ENCODE peak calls at places on chromosome 13, in nine cellular contexts. One of them, this sample, is unnamed.

GRCh38 chr13:50276550-50276949 is 261.3 kb downstream of the KCNRG start:
- DNase-seq in mammary epithelial cell: no peak
- DNase-seq in tibial artery: no peak
- DNase-seq in fibroblast of lung: no peak
- DNase-seq in upper lobe of left lung: no peak
- DNase-seq in sigmoid colon: no peak
- DNase-seq in colonic mucosa: no peak
- DNase-seq in tibial nerve: no peak
- DNase-seq in CD8-positive, alpha-beta memory T cell: no peak
- DNase-seq in this sample: no peak

GRCh38 chr13:72536668-72537399 is 190.6 kb downstream of the MZT1 start:
- DNase-seq in mammary epithelial cell: no peak
- DNase-seq in tibial artery: no peak
- DNase-seq in fibroblast of lung: peak; percentile 28
- DNase-seq in upper lobe of left lung: no peak
- DNase-seq in sigmoid colon: no peak
- DNase-seq in colonic mucosa: peak; percentile 36
- DNase-seq in tibial nerve: no peak
- DNase-seq in CD8-positive, alpha-beta memory T cell: no peak
- DNase-seq in this sample: no peak

GRCh38 chr13:100898431-100898830 is 223.8 kb upstream of the TMTC4 start:
- DNase-seq in mammary epithelial cell: no peak
- DNase-seq in tibial artery: no peak
- DNase-seq in fibroblast of lung: no peak
- DNase-seq in upper lobe of left lung: no peak
- DNase-seq in sigmoid colon: no peak
- DNase-seq in colonic mucosa: no peak
- DNase-seq in tibial nerve: no peak
- DNase-seq in CD8-positive, alpha-beta memory T cell: no peak
- DNase-seq in this sample: no peak

GRCh38 chr13:50127017-50127725 is 111.9 kb downstream of the KCNRG start:
- DNase-seq in mammary epithelial cell: no peak
- DNase-seq in tibial artery: peak; percentile 64
- DNase-seq in fibroblast of lung: peak; percentile 69
- DNase-seq in upper lobe of left lung: peak; percentile 87
- DNase-seq in sigmoid colon: peak; percentile 88
- DNase-seq in colonic mucosa: peak; percentile 52
- DNase-seq in tibial nerve: peak; percentile 47
- DNase-seq in CD8-positive, alpha-beta memory T cell: peak; percentile 48
- DNase-seq in this sample: no peak

GRCh38 chr13:50090211-50090610 is 75.0 kb downstream of the KCNRG start:
- DNase-seq in mammary epithelial cell: no peak
- DNase-seq in tibial artery: no peak
- DNase-seq in fibroblast of lung: no peak
- DNase-seq in upper lobe of left lung: no peak
- DNase-seq in sigmoid colon: no peak
- DNase-seq in colonic mucosa: no peak
- DNase-seq in tibial nerve: no peak
- DNase-seq in CD8-positive, alpha-beta memory T cell: no peak
- DNase-seq in this sample: no peak

GRCh38 chr13:107803822-107804495 is 411.4 kb downstream of the LIG4 start:
- DNase-seq in mammary epithelial cell: no peak
- DNase-seq in tibial artery: no peak
- DNase-seq in fibroblast of lung: no peak
- DNase-seq in upper lobe of left lung: no peak
- DNase-seq in sigmoid colon: no peak
- DNase-seq in colonic mucosa: no peak
- DNase-seq in tibial nerve: no peak
- DNase-seq in CD8-positive, alpha-beta memory T cell: no peak
- DNase-seq in this sample: no peak

GRCh38 chr13:51453308-51453958 is 597 bp upstream of the INTS6 start:
- DNase-seq in mammary epithelial cell: no peak
- DNase-seq in tibial artery: peak; percentile 83
- DNase-seq in fibroblast of lung: no peak
- DNase-seq in upper lobe of left lung: peak; percentile 96
- DNase-seq in sigmoid colon: peak; percentile 92
- DNase-seq in colonic mucosa: peak; percentile 87
- DNase-seq in tibial nerve: peak; percentile 71
- DNase-seq in CD8-positive, alpha-beta memory T cell: peak; percentile 81
- DNase-seq in this sample: no peak

GRCh38 chr13:110957181-110957884 is 42.5 kb upstream of the ANKRD10 start:
- DNase-seq in mammary epithelial cell: peak; percentile 58
- DNase-seq in tibial artery: no peak
- DNase-seq in fibroblast of lung: peak; percentile 38
- DNase-seq in upper lobe of left lung: no peak
- DNase-seq in sigmoid colon: no peak
- DNase-seq in colonic mucosa: no peak
- DNase-seq in tibial nerve: no peak
- DNase-seq in CD8-positive, alpha-beta memory T cell: no peak
- DNase-seq in this sample: no peak

GRCh38 chr13:98547455-98547854 is 29.5 kb downstream of the STK24 start:
- DNase-seq in mammary epithelial cell: no peak
- DNase-seq in tibial artery: no peak
- DNase-seq in fibroblast of lung: no peak
- DNase-seq in upper lobe of left lung: no peak
- DNase-seq in sigmoid colon: no peak
- DNase-seq in colonic mucosa: no peak
- DNase-seq in tibial nerve: no peak
- DNase-seq in CD8-positive, alpha-beta memory T cell: no peak
- DNase-seq in this sample: no peak

GRCh38 chr13:98548230-98548629 is 28.7 kb downstream of the STK24 start:
- DNase-seq in mammary epithelial cell: no peak
- DNase-seq in tibial artery: no peak
- DNase-seq in fibroblast of lung: no peak
- DNase-seq in upper lobe of left lung: no peak
- DNase-seq in sigmoid colon: no peak
- DNase-seq in colonic mucosa: no peak
- DNase-seq in tibial nerve: no peak
- DNase-seq in CD8-positive, alpha-beta memory T cell: no peak
- DNase-seq in this sample: no peak

GRCh38 chr13:98549728-98550317 is 27.1 kb downstream of the STK24 start:
- DNase-seq in mammary epithelial cell: peak; percentile 40
- DNase-seq in tibial artery: no peak
- DNase-seq in fibroblast of lung: no peak
- DNase-seq in upper lobe of left lung: no peak
- DNase-seq in sigmoid colon: no peak
- DNase-seq in colonic mucosa: no peak
- DNase-seq in tibial nerve: no peak
- DNase-seq in CD8-positive, alpha-beta memory T cell: no peak
- DNase-seq in this sample: no peak

GRCh38 chr13:98546402-98546801 is 30.5 kb downstream of the STK24 start:
- DNase-seq in mammary epithelial cell: no peak
- DNase-seq in tibial artery: no peak
- DNase-seq in fibroblast of lung: no peak
- DNase-seq in upper lobe of left lung: no peak
- DNase-seq in sigmoid colon: no peak
- DNase-seq in colonic mucosa: no peak
- DNase-seq in tibial nerve: no peak
- DNase-seq in CD8-positive, alpha-beta memory T cell: no peak
- DNase-seq in this sample: no peak

DNA sequence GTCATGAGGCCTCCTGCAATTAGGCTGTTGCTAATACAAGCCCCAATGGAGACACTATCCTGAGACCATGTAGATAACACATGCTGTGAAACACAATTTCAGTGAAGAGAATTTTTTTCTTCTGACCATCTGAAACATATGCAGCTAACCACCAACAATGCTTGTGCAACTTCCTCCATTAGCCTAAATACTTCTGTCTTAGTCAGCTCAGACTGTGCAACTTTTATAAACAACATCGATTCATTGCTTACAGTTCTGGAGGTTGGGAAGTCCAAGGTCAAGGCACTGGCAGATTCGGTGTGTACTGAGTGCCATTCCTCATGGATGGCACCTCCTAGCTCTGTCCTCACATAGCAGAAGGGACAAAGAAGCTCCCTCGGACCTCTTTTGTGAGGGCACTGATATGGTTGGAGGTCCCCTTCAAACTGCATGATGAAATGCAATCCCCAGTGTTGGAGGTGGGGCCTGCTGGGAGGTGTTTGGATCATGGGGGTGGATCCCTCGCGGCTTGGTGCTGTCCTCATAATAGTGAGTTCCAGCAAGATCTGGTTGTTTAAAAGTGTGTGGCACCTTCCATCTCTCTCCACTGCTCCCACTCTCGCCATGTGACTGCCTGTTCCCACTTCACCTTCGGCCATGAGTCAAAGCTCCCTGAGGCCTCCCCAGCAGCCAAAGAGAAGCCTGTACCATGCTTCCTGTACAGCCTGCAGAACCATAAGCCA is 27.7 kb downstream of the STK24 start:
- DNase-seq in mammary epithelial cell: peak; percentile 83
- DNase-seq in tibial artery: no peak
- DNase-seq in fibroblast of lung: peak; percentile 98
- DNase-seq in upper lobe of left lung: no peak
- DNase-seq in sigmoid colon: no peak
- DNase-seq in colonic mucosa: no peak
- DNase-seq in tibial nerve: no peak
- DNase-seq in CD8-positive, alpha-beta memory T cell: no peak
- DNase-seq in this sample: no peak
- H3K4me3 ChIP-seq in mammary epithelial cell: no peak overlapping the region
- H3K4me3 ChIP-seq in tibial artery: no peak overlapping the region
- H3K4me3 ChIP-seq in fibroblast of lung: no peak overlapping the region
- H3K4me3 ChIP-seq in upper lobe of left lung: no peak overlapping the region
- H3K4me3 ChIP-seq in sigmoid colon: no peak overlapping the region
- H3K4me3 ChIP-seq in colonic mucosa: no peak overlapping the region
- H3K4me3 ChIP-seq in tibial nerve: no peak overlapping the region
- H3K4me3 ChIP-seq in CD8-positive, alpha-beta memory T cell: no peak overlapping the region
- H3K4me3 ChIP-seq in this sample: no peak overlapping the region

GRCh38 chr13:24827799-24828198 is 63.8 kb downstream of the RNF17 start:
- DNase-seq in mammary epithelial cell: peak; percentile 47
- DNase-seq in tibial artery: no peak
- DNase-seq in fibroblast of lung: no peak
- DNase-seq in upper lobe of left lung: no peak
- DNase-seq in sigmoid colon: no peak
- DNase-seq in colonic mucosa: no peak
- DNase-seq in tibial nerve: no peak
- DNase-seq in CD8-positive, alpha-beta memory T cell: no peak
- DNase-seq in this sample: no peak
- H3K27ac ChIP-seq in mammary epithelial cell: no peak overlapping the region
- H3K27ac ChIP-seq in tibial artery: no peak overlapping the region
- H3K27ac ChIP-seq in fibroblast of lung: no peak overlapping the region
- H3K27ac ChIP-seq in upper lobe of left lung: no peak overlapping the region
- H3K27ac ChIP-seq in sigmoid colon: no peak overlapping the region
- H3K27ac ChIP-seq in colonic mucosa: no peak overlapping the region
- H3K27ac ChIP-seq in tibial nerve: no peak overlapping the region
- H3K27ac ChIP-seq in CD8-positive, alpha-beta memory T cell: no peak overlapping the region
- H3K27ac ChIP-seq in this sample: no peak overlapping the region

GRCh38 chr13:33135097-33135496 is 118.9 kb downstream of the KL start:
- DNase-seq in mammary epithelial cell: no peak
- DNase-seq in tibial artery: no peak
- DNase-seq in fibroblast of lung: no peak
- DNase-seq in upper lobe of left lung: no peak
- DNase-seq in sigmoid colon: no peak
- DNase-seq in colonic mucosa: no peak
- DNase-seq in tibial nerve: no peak
- DNase-seq in CD8-positive, alpha-beta memory T cell: no peak
- DNase-seq in this sample: no peak
- H3K4me1 ChIP-seq in mammary epithelial cell: no peaks in the 10 kb centered on the region
- H3K4me1 ChIP-seq in tibial artery: peaks cover 40% of the 10 kb centered on the region
- H3K4me1 ChIP-seq in fibroblast of lung: peaks cover 2% of the 10 kb centered on the region
- H3K4me1 ChIP-seq in upper lobe of left lung: peaks cover 12% of the 10 kb centered on the region
- H3K4me1 ChIP-seq in sigmoid colon: peaks cover 19% of the 10 kb centered on the region
- H3K4me1 ChIP-seq in colonic mucosa: no peaks in the 10 kb centered on the region
- H3K4me1 ChIP-seq in tibial nerve: no peaks in the 10 kb centered on the region
- H3K4me1 ChIP-seq in CD8-positive, alpha-beta memory T cell: no peaks in the 10 kb centered on the region
- H3K4me1 ChIP-seq in this sample: peaks cover 12% of the 10 kb centered on the region

GRCh38 chr13:27968316-27969072 is 621 bp downstream of the CDX2 start:
- DNase-seq in mammary epithelial cell: peak; percentile 31
- DNase-seq in tibial artery: no peak
- DNase-seq in fibroblast of lung: no peak
- DNase-seq in upper lobe of left lung: peak; percentile 79
- DNase-seq in sigmoid colon: no peak
- DNase-seq in colonic mucosa: peak; percentile 21
- DNase-seq in tibial nerve: no peak
- DNase-seq in CD8-positive, alpha-beta memory T cell: no peak
- DNase-seq in this sample: no peak
- H3K4me3 ChIP-seq in mammary epithelial cell: no peak overlapping the region
- H3K4me3 ChIP-seq in tibial artery: peak overlapping the region; percentile 1
- H3K4me3 ChIP-seq in fibroblast of lung: no peak overlapping the region
- H3K4me3 ChIP-seq in upper lobe of left lung: no peak overlapping the region
- H3K4me3 ChIP-seq in sigmoid colon: peak overlapping the region; percentile 15
- H3K4me3 ChIP-seq in colonic mucosa: peak overlapping the region; percentile 75
- H3K4me3 ChIP-seq in tibial nerve: no peak overlapping the region
- H3K4me3 ChIP-seq in CD8-positive, alpha-beta memory T cell: no peak overlapping the region
- H3K4me3 ChIP-seq in this sample: peak overlapping the region; percentile 39

GRCh38 chr13:43846496-43846895 is 33.0 kb downstream of the CCDC122 start:
- DNase-seq in mammary epithelial cell: no peak
- DNase-seq in tibial artery: no peak
- DNase-seq in fibroblast of lung: peak; percentile 86
- DNase-seq in upper lobe of left lung: no peak
- DNase-seq in sigmoid colon: no peak
- DNase-seq in colonic mucosa: no peak
- DNase-seq in tibial nerve: no peak
- DNase-seq in CD8-positive, alpha-beta memory T cell: no peak
- DNase-seq in this sample: no peak
- H3K27ac ChIP-seq in mammary epithelial cell: no peak overlapping the region
- H3K27ac ChIP-seq in tibial artery: no peak overlapping the region
- H3K27ac ChIP-seq in fibroblast of lung: no peak overlapping the region
- H3K27ac ChIP-seq in upper lobe of left lung: no peak overlapping the region
- H3K27ac ChIP-seq in sigmoid colon: no peak overlapping the region
- H3K27ac ChIP-seq in colonic mucosa: no peak overlapping the region
- H3K27ac ChIP-seq in tibial nerve: no peak overlapping the region
- H3K27ac ChIP-seq in CD8-positive, alpha-beta memory T cell: no peak overlapping the region
- H3K27ac ChIP-seq in this sample: no peak overlapping the region